ENCODE peak calls at places on chromosomes 6 and 20, in four cellular contexts. One of them, this sample, is unnamed.

GRCh38 chr20:35893942-35894341 is 60.4 kb downstream of the SCAND1 start:
- DNase-seq in K562: no peak
- DNase-seq in GM12878: peak; percentile 76
- DNase-seq in HepG2: no peak
- DNase-seq in this sample: no peak

GRCh38 chr20:64143018-64143801 is 21.0 kb upstream of the MYT1 start:
- DNase-seq in HepG2: no peak
- DNase-seq in GM12878: no peak
- DNase-seq in K562: no peak
- DNase-seq in this sample: peak; percentile 6

GRCh38 chr20:32965115-32965514 is 39.1 kb downstream of the SUN5 start:
- DNase-seq in K562: no peak
- DNase-seq in HepG2: no peak
- DNase-seq in GM12878: no peak
- DNase-seq in this sample: peak; percentile 2

GRCh38 chr6:40504274-40504673 is 82.9 kb downstream of the LRFN2 start:
- DNase-seq in K562: no peak
- DNase-seq in HepG2: no peak
- DNase-seq in GM12878: no peak
- DNase-seq in this sample: no peak

GRCh38 chr6:119669228-119669627 is 319.7 kb upstream of the MAN1A1 start:
- DNase-seq in HepG2: no peak
- DNase-seq in K562: no peak
- DNase-seq in GM12878: no peak
- DNase-seq in this sample: no peak

GRCh38 chr6:163892814-163893561 is 478.5 kb downstream of the QKI start:
- DNase-seq in GM12878: no peak
- DNase-seq in HepG2: no peak
- DNase-seq in K562: no peak
- DNase-seq in this sample: no peak

GRCh38 chr20:44422083-44422482 is 53.6 kb upstream of the TTPAL start:
- DNase-seq in HepG2: no peak
- DNase-seq in K562: no peak
- DNase-seq in GM12878: no peak
- DNase-seq in this sample: no peak

GRCh38 chr6:129957941-129958898 is 60.2 kb upstream of the L3MBTL3 start:
- DNase-seq in K562: no peak
- DNase-seq in GM12878: no peak
- DNase-seq in HepG2: no peak
- DNase-seq in this sample: no peak

GRCh38 chr6:111256646-111257045 is 169.3 kb downstream of the SLC16A10 start:
- DNase-seq in K562: no peak
- DNase-seq in HepG2: peak; percentile 42
- DNase-seq in GM12878: no peak
- DNase-seq in this sample: no peak

GRCh38 chr6:72938104-72938503 is 287.2 kb downstream of the KHDC1L start:
- DNase-seq in HepG2: no peak
- DNase-seq in K562: no peak
- DNase-seq in GM12878: no peak
- DNase-seq in this sample: no peak

GRCh38 chr6:143529095-143529494 is 17.6 kb upstream of the FUCA2 start:
- DNase-seq in HepG2: no peak
- DNase-seq in K562: no peak
- DNase-seq in GM12878: no peak
- DNase-seq in this sample: no peak

GRCh38 chr6:11525468-11526155 is 11.9 kb upstream of the TMEM170B start:
- DNase-seq in GM12878: no peak
- DNase-seq in K562: no peak
- DNase-seq in HepG2: no peak
- DNase-seq in this sample: no peak

GRCh38 chr20:12321746-12322145 is 404.1 kb downstream of the BTBD3 start:
- DNase-seq in GM12878: no peak
- DNase-seq in K562: no peak
- DNase-seq in HepG2: no peak
- DNase-seq in this sample: no peak

GRCh38 chr6:2999005-2999620 is 581 bp upstream of the NQO2 start:
- DNase-seq in K562: no peak
- DNase-seq in GM12878: no peak
- DNase-seq in HepG2: peak; percentile 93
- DNase-seq in this sample: no peak

GRCh38 chr6:125208625-125209249 is 55.2 kb downstream of the TPD52L1 start:
- DNase-seq in K562: no peak
- DNase-seq in HepG2: no peak
- DNase-seq in GM12878: no peak
- DNase-seq in this sample: no peak

GRCh38 chr6:117676577-117677218 is 1.4 kb downstream of the NUS1 start:
- DNase-seq in K562: no peak
- DNase-seq in HepG2: no peak
- DNase-seq in GM12878: no peak
- DNase-seq in this sample: no peak

GRCh38 chr6:1043458-1043836 is 268.5 kb upstream of the FOXQ1 start:
- DNase-seq in K562: no peak
- DNase-seq in HepG2: no peak
- DNase-seq in GM12878: no peak
- DNase-seq in this sample: no peak

GRCh38 chr20:9408422-9409300 is 105.7 kb upstream of the LAMP5 start:
- DNase-seq in GM12878: no peak
- DNase-seq in K562: no peak
- DNase-seq in HepG2: no peak
- DNase-seq in this sample: no peak

GRCh38 chr6:144493035-144493910 is 208.1 kb downstream of the UTRN start:
- DNase-seq in K562: no peak
- DNase-seq in GM12878: no peak
- DNase-seq in HepG2: no peak
- DNase-seq in this sample: no peak

GRCh38 chr6:93786474-93787330 is 367.3 kb upstream of the EPHA7 start:
- DNase-seq in GM12878: no peak
- DNase-seq in HepG2: no peak
- DNase-seq in K562: no peak
- DNase-seq in this sample: peak; percentile 52

GRCh38 chr20:44264287-44264686 is 17.2 kb downstream of the GDAP1L1 start:
- DNase-seq in GM12878: no peak
- DNase-seq in HepG2: no peak
- DNase-seq in K562: no peak
- DNase-seq in this sample: peak; percentile 49

GRCh38 chr6:80440496-80441160 is 334.2 kb downstream of the BCKDHB start:
- DNase-seq in GM12878: no peak
- DNase-seq in K562: no peak
- DNase-seq in HepG2: no peak
- DNase-seq in this sample: no peak

GRCh38 chr6:30759575-30760239 is 15.4 kb upstream of the IER3 start:
- DNase-seq in K562: no peak
- DNase-seq in GM12878: no peak
- DNase-seq in HepG2: peak; percentile 97
- DNase-seq in this sample: no peak

GRCh38 chr6:124670801-124671200 is 291.4 kb upstream of the RNF217 start:
- DNase-seq in GM12878: no peak
- DNase-seq in HepG2: no peak
- DNase-seq in K562: no peak
- DNase-seq in this sample: no peak

GRCh38 chr6:28081486-28081751 is 1.1 kb downstream of the ZNF165 start:
- DNase-seq in GM12878: peak; percentile 54
- DNase-seq in HepG2: no peak
- DNase-seq in K562: no peak
- DNase-seq in this sample: no peak

GRCh38 chr6:5843078-5843477 is 163.6 kb downstream of the NRN1 start:
- DNase-seq in K562: no peak
- DNase-seq in HepG2: no peak
- DNase-seq in GM12878: no peak
- DNase-seq in this sample: no peak

DNA sequence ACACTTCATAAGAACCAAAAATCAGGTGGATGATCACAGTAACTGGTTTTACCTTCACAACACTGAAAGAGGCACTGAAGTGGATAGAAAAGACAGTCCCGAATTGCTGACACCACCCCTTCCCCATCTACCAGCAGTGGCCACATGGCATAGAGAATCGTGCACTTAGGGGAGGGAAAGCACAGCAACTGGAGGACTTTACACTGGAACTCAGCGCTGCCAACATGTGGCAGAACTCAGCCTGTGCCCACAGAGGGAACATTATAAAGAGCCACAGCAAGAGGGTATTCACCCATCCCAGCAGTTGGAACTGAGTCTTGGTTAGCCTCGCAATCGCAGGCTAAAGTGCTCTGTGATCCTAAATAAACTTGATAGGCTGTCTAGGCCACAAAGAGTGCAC is 6.5 kb upstream of the KIAA1586 start:
- DNase-seq in HepG2: no peak
- DNase-seq in GM12878: no peak
- DNase-seq in K562: no peak
- DNase-seq in this sample: peak; percentile 24
- TF ChIP-seq CBFB in HepG2: no peak
- TF ChIP-seq CBFB in GM12878: no peak
- TF ChIP-seq CBFB in K562: no peak
- TF ChIP-seq CBFB in this sample: no peak

DNA sequence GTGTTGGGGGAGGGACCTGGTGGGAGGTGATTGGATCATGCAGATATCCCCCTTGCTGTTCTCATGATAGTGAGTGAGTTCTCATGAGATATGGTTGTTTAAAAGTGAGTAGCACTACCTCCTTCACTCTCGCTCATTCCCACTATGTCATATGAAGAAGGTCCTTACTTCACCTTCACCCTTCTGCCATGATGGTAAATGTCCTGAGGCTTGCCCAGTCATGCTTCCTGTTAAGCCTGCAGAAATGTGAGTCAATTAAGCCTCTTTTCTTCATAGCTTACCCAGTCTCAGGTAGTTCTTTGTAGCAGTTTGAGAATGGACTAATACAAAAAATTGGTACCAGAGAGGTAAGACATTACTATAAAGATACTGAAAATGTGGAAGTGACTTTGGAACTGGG is 425.9 kb downstream of the HTR1B start:
- DNase-seq in HepG2: no peak
- DNase-seq in K562: no peak
- DNase-seq in GM12878: no peak
- DNase-seq in this sample: no peak
- TF ChIP-seq CBFB in HepG2: no peak
- TF ChIP-seq CBFB in K562: no peak
- TF ChIP-seq CBFB in GM12878: no peak
- TF ChIP-seq CBFB in this sample: no peak

GRCh38 chr6:24927234-24927955 is 8.4 kb downstream of the RIPOR2 start:
- DNase-seq in HepG2: no peak
- DNase-seq in K562: no peak
- DNase-seq in GM12878: no peak
- DNase-seq in this sample: no peak
- TF ChIP-seq CBFB in HepG2: no peak
- TF ChIP-seq CBFB in K562: no peak
- TF ChIP-seq CBFB in GM12878: no peak
- TF ChIP-seq CBFB in this sample: no peak

DNA sequence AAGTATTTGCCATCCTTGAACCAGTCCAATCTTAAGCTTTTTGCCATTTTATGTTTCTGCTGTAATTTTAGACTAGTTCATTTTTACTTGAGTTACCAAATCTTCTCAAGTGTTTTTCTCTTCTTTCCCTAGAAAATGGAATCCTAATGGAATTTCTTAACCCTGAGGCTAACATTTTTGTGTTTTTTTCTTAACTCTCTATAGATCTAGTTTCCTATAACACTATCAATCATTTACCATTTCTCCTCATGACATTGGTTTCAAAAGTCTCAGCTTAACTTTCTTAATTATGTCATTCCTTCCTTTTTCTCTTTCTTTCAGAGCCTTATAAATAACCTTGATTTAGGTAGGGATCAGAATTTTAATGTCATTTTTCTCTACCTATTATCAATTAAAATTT is 54.8 kb downstream of the SENP6 start:
- DNase-seq in HepG2: no peak
- DNase-seq in K562: no peak
- DNase-seq in GM12878: no peak
- DNase-seq in this sample: no peak
- TF ChIP-seq CBFB in HepG2: no peak
- TF ChIP-seq CBFB in K562: no peak
- TF ChIP-seq CBFB in GM12878: no peak
- TF ChIP-seq CBFB in this sample: no peak

GRCh38 chr6:53630533-53631269 is 34.9 kb downstream of the KLHL31 start:
- DNase-seq in GM12878: no peak
- DNase-seq in HepG2: peak; percentile 33
- DNase-seq in K562: no peak
- DNase-seq in this sample: no peak
- TF ChIP-seq CBFB in GM12878: no peak
- TF ChIP-seq CBFB in HepG2: no peak
- TF ChIP-seq CBFB in K562: no peak
- TF ChIP-seq CBFB in this sample: no peak

DNA sequence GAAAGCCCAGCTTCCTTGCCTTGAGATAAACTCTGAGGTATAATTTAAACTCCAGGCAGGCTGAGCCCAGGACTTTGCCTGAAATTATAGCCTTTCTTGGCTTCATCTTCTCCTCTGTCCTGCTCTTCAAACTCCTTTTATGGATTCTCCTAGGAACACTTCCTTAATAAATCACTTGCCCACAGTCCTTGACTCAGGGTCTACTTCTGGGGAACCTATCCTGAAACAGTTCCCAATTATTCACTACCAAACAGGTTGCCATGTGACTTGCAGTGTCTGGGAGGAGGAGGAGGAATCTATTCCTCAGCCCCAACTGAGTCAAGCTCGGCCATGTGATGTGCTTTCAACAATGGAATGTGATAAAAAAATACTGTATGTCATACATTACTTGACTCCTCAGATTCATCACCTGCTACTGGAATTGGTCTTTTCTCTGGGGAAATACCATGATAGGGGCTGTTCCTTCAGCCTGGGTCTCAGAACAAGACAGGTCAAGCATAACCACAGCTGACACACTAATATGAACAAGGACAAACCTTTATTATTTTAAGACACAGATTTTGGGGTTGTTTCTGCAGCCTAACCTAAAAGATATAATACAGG is 20.5 kb upstream of the CDKN1A start:
- DNase-seq in HepG2: no peak
- DNase-seq in GM12878: no peak
- DNase-seq in K562: no peak
- DNase-seq in this sample: no peak
- TF ChIP-seq CBFB in HepG2: no peak
- TF ChIP-seq CBFB in GM12878: no peak
- TF ChIP-seq CBFB in K562: no peak
- TF ChIP-seq CBFB in this sample: no peak